ENCODE peak calls at places on chromosomes 4 and X, in six cellular contexts. P is adrenal gland, G is COR-L47, N is activated T-helper 1 cell treated with Interleukin-2 at 50 U/mL for 16 hours, W is GM13976, F is Karpas-422. O is an unnamed sample.

GRCh38 chr4:95540227-95540626 is 8.5 kb downstream of the UNC5C start:
- DNase-seq in P (no peak), G (no peak), N (no peak), W (no peak), F (no peak), O (no peak)

GRCh38 chrX:30637874-30638793 is 15.1 kb upstream of the GK start:
- DNase-seq in P (no peak), G (no peak), N (no peak), W (no peak), F (no peak), O (no peak)

GRCh38 chr4:3229964-3230363 is 19.0 kb upstream of the MSANTD1 start:
- DNase-seq in P (no peak), G (no peak), N (no peak), W (no peak), F (no peak), O (no peak)

GRCh38 chr4:144259285-144259684 is 118.8 kb upstream of the GYPA start:
- DNase-seq in P (no peak), G (no peak), N (no peak), W (no peak), F (no peak), O (no peak)

GRCh38 chrX:475926-476723 is 89.4 kb upstream of the PPP2R3B start:
- DNase-seq in P (no peak), G (no peak), N (no peak), W (no peak), F (no peak), O (no peak)

GRCh38 chr4:166435449-166435848 is 562.4 kb downstream of the TLL1 start:
- DNase-seq in P (no peak), G (no peak), N (no peak), W (no peak), F (no peak), O (no peak)

GRCh38 chr4:147877308-147877771 is 145.5 kb downstream of the ARHGAP10 start:
- DNase-seq in P (no peak), G (no peak), N (no peak), W (no peak), F (no peak), O (no peak)

GRCh38 chr4:173025131-173025530 is 143.5 kb upstream of the GALNT7 start:
- DNase-seq in P (peak; percentile 52), G (peak; percentile 83), N (no peak), W (peak; percentile 58), F (peak; percentile 74), O (peak; percentile 83)

GRCh38 chrX:8374041-8374825 is 90.4 kb upstream of the VCX3B start:
- DNase-seq in P (no peak), G (no peak), N (no peak), W (no peak), F (no peak), O (no peak)

GRCh38 chr4:159097785-159098184 is 5.1 kb upstream of the RAPGEF2 start:
- DNase-seq in P (no peak), G (no peak), N (no peak), W (no peak), F (no peak), O (no peak)

GRCh38 chr4:142095886-142096605 is 459.7 kb downstream of the IL15 start:
- DNase-seq in P (peak; percentile 87), G (peak; percentile 90), N (no peak), W (no peak), F (no peak), O (no peak)

GRCh38 chr4:183797041-183797444 is 108.1 kb upstream of the STOX2 start:
- DNase-seq in P (no peak), G (no peak), N (no peak), W (peak; percentile 32), F (no peak), O (no peak)

GRCh38 chr4:138327334-138327733 is 85.2 kb upstream of the SLC7A11 start:
- DNase-seq in P (no peak), G (no peak), N (no peak), W (no peak), F (no peak), O (no peak)

GRCh38 chr4:105551968-105552746 is at the start of gene ARHGEF38:
- DNase-seq in P (no peak), G (peak; percentile 63), N (no peak), W (no peak), F (no peak), O (no peak)

GRCh38 chrX:107119281-107119680 is 659 bp upstream of the RBM41 start:
- DNase-seq in P (no peak), G (no peak), N (no peak), W (no peak), F (no peak), O (no peak)

GRCh38 chrX:70656304-70656703 is 211.7 kb downstream of the DLG3 start:
- DNase-seq in P (no peak), G (no peak), N (no peak), W (no peak), F (no peak), O (no peak)